ENCODE peak calls at places on chromosomes 11 and 22, in eight cellular contexts. One of them, this sample, is unnamed.

GRCh38 chr11:33325456-33325855 is 68.3 kb downstream of the HIPK3 start:
- DNase-seq in KBM-7: no peak
- DNase-seq in PC-3: no peak
- DNase-seq in stimulated activated CD8-positive, alpha-beta memory T cell treated with anti-CD3 and anti-CD28 coated beads, Interleukin-2, amount 100 ng/mL, for 48 hours: no peak
- DNase-seq in dorsolateral prefrontal cortex: no peak
- DNase-seq in hippocampal formation: no peak
- DNase-seq in cardiac septum: no peak
- DNase-seq in sciatic nerve: no peak
- DNase-seq in this sample: no peak

GRCh38 chr22:27801197-27801615 is 350 bp downstream of the MN1 start:
- DNase-seq in KBM-7: peak
- DNase-seq in PC-3: peak
- DNase-seq in stimulated activated CD8-positive, alpha-beta memory T cell treated with anti-CD3 and anti-CD28 coated beads, Interleukin-2, amount 100 ng/mL, for 48 hours: no peak
- DNase-seq in dorsolateral prefrontal cortex: no peak
- DNase-seq in hippocampal formation: peak
- DNase-seq in cardiac septum: no peak
- DNase-seq in sciatic nerve: no peak
- DNase-seq in this sample: no peak

GRCh38 chr11:46212720-46213119 is 64.7 kb upstream of the CREB3L1 start:
- DNase-seq in KBM-7: no peak
- DNase-seq in PC-3: peak
- DNase-seq in stimulated activated CD8-positive, alpha-beta memory T cell treated with anti-CD3 and anti-CD28 coated beads, Interleukin-2, amount 100 ng/mL, for 48 hours: no peak
- DNase-seq in dorsolateral prefrontal cortex: no peak
- DNase-seq in hippocampal formation: no peak
- DNase-seq in cardiac septum: no peak
- DNase-seq in sciatic nerve: no peak
- DNase-seq in this sample: no peak

GRCh38 chr11:66142370-66143263 is 72.5 kb downstream of the PACS1 start:
- DNase-seq in KBM-7: peak
- DNase-seq in PC-3: peak
- DNase-seq in stimulated activated CD8-positive, alpha-beta memory T cell treated with anti-CD3 and anti-CD28 coated beads, Interleukin-2, amount 100 ng/mL, for 48 hours: no peak
- DNase-seq in dorsolateral prefrontal cortex: no peak
- DNase-seq in hippocampal formation: no peak
- DNase-seq in cardiac septum: no peak
- DNase-seq in sciatic nerve: no peak
- DNase-seq in this sample: no peak

GRCh38 chr11:9616858-9617257 is 43.4 kb downstream of the WEE1 start:
- DNase-seq in KBM-7: no peak
- DNase-seq in PC-3: no peak
- DNase-seq in stimulated activated CD8-positive, alpha-beta memory T cell treated with anti-CD3 and anti-CD28 coated beads, Interleukin-2, amount 100 ng/mL, for 48 hours: no peak
- DNase-seq in dorsolateral prefrontal cortex: no peak
- DNase-seq in hippocampal formation: no peak
- DNase-seq in cardiac septum: no peak
- DNase-seq in sciatic nerve: no peak
- DNase-seq in this sample: no peak

GRCh38 chr11:72418834-72419560 is 15.3 kb downstream of the CLPB start:
- DNase-seq in KBM-7: no peak
- DNase-seq in PC-3: no peak
- DNase-seq in stimulated activated CD8-positive, alpha-beta memory T cell treated with anti-CD3 and anti-CD28 coated beads, Interleukin-2, amount 100 ng/mL, for 48 hours: no peak
- DNase-seq in dorsolateral prefrontal cortex: no peak
- DNase-seq in hippocampal formation: no peak
- DNase-seq in cardiac septum: no peak
- DNase-seq in sciatic nerve: no peak
- DNase-seq in this sample: no peak

GRCh38 chr11:44931466-44931865 is 19.2 kb downstream of the TP53I11 start:
- DNase-seq in KBM-7: no peak
- DNase-seq in PC-3: peak
- DNase-seq in stimulated activated CD8-positive, alpha-beta memory T cell treated with anti-CD3 and anti-CD28 coated beads, Interleukin-2, amount 100 ng/mL, for 48 hours: no peak
- DNase-seq in dorsolateral prefrontal cortex: no peak
- DNase-seq in hippocampal formation: no peak
- DNase-seq in cardiac septum: no peak
- DNase-seq in sciatic nerve: no peak
- DNase-seq in this sample: no peak

GRCh38 chr11:72048718-72049460 is 31.5 kb downstream of the NUMA1 start:
- DNase-seq in KBM-7: no peak
- DNase-seq in PC-3: no peak
- DNase-seq in stimulated activated CD8-positive, alpha-beta memory T cell treated with anti-CD3 and anti-CD28 coated beads, Interleukin-2, amount 100 ng/mL, for 48 hours: no peak
- DNase-seq in dorsolateral prefrontal cortex: no peak
- DNase-seq in hippocampal formation: no peak
- DNase-seq in cardiac septum: no peak
- DNase-seq in sciatic nerve: no peak
- DNase-seq in this sample: no peak

GRCh38 chr11:116529681-116530080 is 243.1 kb downstream of the BUD13 start:
- DNase-seq in KBM-7: no peak
- DNase-seq in PC-3: no peak
- DNase-seq in stimulated activated CD8-positive, alpha-beta memory T cell treated with anti-CD3 and anti-CD28 coated beads, Interleukin-2, amount 100 ng/mL, for 48 hours: no peak
- DNase-seq in dorsolateral prefrontal cortex: no peak
- DNase-seq in hippocampal formation: no peak
- DNase-seq in cardiac septum: no peak
- DNase-seq in sciatic nerve: peak
- DNase-seq in this sample: no peak

GRCh38 chr22:28497188-28497587 is 182.5 kb downstream of the TTC28 start:
- DNase-seq in KBM-7: no peak
- DNase-seq in PC-3: peak
- DNase-seq in stimulated activated CD8-positive, alpha-beta memory T cell treated with anti-CD3 and anti-CD28 coated beads, Interleukin-2, amount 100 ng/mL, for 48 hours: no peak
- DNase-seq in dorsolateral prefrontal cortex: no peak
- DNase-seq in hippocampal formation: no peak
- DNase-seq in cardiac septum: no peak
- DNase-seq in sciatic nerve: no peak
- DNase-seq in this sample: no peak

GRCh38 chr11:16978021-16978370 is 36.2 kb downstream of the PLEKHA7 start:
- DNase-seq in KBM-7: no peak
- DNase-seq in PC-3: no peak
- DNase-seq in stimulated activated CD8-positive, alpha-beta memory T cell treated with anti-CD3 and anti-CD28 coated beads, Interleukin-2, amount 100 ng/mL, for 48 hours: no peak
- DNase-seq in dorsolateral prefrontal cortex: no peak
- DNase-seq in hippocampal formation: no peak
- DNase-seq in cardiac septum: peak
- DNase-seq in sciatic nerve: no peak
- DNase-seq in this sample: no peak

GRCh38 chr22:29503811-29504372 is 23.9 kb downstream of the NEFH start:
- DNase-seq in KBM-7: peak
- DNase-seq in PC-3: peak
- DNase-seq in stimulated activated CD8-positive, alpha-beta memory T cell treated with anti-CD3 and anti-CD28 coated beads, Interleukin-2, amount 100 ng/mL, for 48 hours: no peak
- DNase-seq in dorsolateral prefrontal cortex: no peak
- DNase-seq in hippocampal formation: no peak
- DNase-seq in cardiac septum: no peak
- DNase-seq in sciatic nerve: peak
- DNase-seq in this sample: peak

GRCh38 chr22:43526117-43526655 is 114.4 kb downstream of the MPPED1 start:
- DNase-seq in KBM-7: no peak
- DNase-seq in PC-3: no peak
- DNase-seq in stimulated activated CD8-positive, alpha-beta memory T cell treated with anti-CD3 and anti-CD28 coated beads, Interleukin-2, amount 100 ng/mL, for 48 hours: no peak
- DNase-seq in dorsolateral prefrontal cortex: no peak
- DNase-seq in hippocampal formation: no peak
- DNase-seq in cardiac septum: peak
- DNase-seq in sciatic nerve: peak
- DNase-seq in this sample: no peak

GRCh38 chr11:126305699-126306098 is 1.8 kb downstream of the DCPS start:
- DNase-seq in KBM-7: no peak
- DNase-seq in PC-3: no peak
- DNase-seq in stimulated activated CD8-positive, alpha-beta memory T cell treated with anti-CD3 and anti-CD28 coated beads, Interleukin-2, amount 100 ng/mL, for 48 hours: no peak
- DNase-seq in dorsolateral prefrontal cortex: no peak
- DNase-seq in hippocampal formation: no peak
- DNase-seq in cardiac septum: no peak
- DNase-seq in sciatic nerve: no peak
- DNase-seq in this sample: no peak

GRCh38 chr11:2968501-2968900 is 23.6 kb downstream of the NAP1L4 start:
- DNase-seq in KBM-7: no peak
- DNase-seq in PC-3: no peak
- DNase-seq in stimulated activated CD8-positive, alpha-beta memory T cell treated with anti-CD3 and anti-CD28 coated beads, Interleukin-2, amount 100 ng/mL, for 48 hours: no peak
- DNase-seq in dorsolateral prefrontal cortex: no peak
- DNase-seq in hippocampal formation: no peak
- DNase-seq in cardiac septum: no peak
- DNase-seq in sciatic nerve: no peak
- DNase-seq in this sample: no peak

GRCh38 chr11:64259533-64260067 is 8.3 kb downstream of the PLCB3 start:
- DNase-seq in KBM-7: no peak
- DNase-seq in PC-3: no peak
- DNase-seq in stimulated activated CD8-positive, alpha-beta memory T cell treated with anti-CD3 and anti-CD28 coated beads, Interleukin-2, amount 100 ng/mL, for 48 hours: no peak
- DNase-seq in dorsolateral prefrontal cortex: no peak
- DNase-seq in hippocampal formation: no peak
- DNase-seq in cardiac septum: no peak
- DNase-seq in sciatic nerve: no peak
- DNase-seq in this sample: no peak

GRCh38 chr22:17257091-17257490 is 37.9 kb upstream of the ADA2 start:
- DNase-seq in KBM-7: no peak
- DNase-seq in PC-3: no peak
- DNase-seq in stimulated activated CD8-positive, alpha-beta memory T cell treated with anti-CD3 and anti-CD28 coated beads, Interleukin-2, amount 100 ng/mL, for 48 hours: no peak
- DNase-seq in dorsolateral prefrontal cortex: no peak
- DNase-seq in hippocampal formation: no peak
- DNase-seq in cardiac septum: no peak
- DNase-seq in sciatic nerve: no peak
- DNase-seq in this sample: no peak

GRCh38 chr22:37633693-37634504 is 5.6 kb upstream of the SH3BP1 start:
- DNase-seq in KBM-7: peak
- DNase-seq in PC-3: no peak
- DNase-seq in stimulated activated CD8-positive, alpha-beta memory T cell treated with anti-CD3 and anti-CD28 coated beads, Interleukin-2, amount 100 ng/mL, for 48 hours: peak
- DNase-seq in dorsolateral prefrontal cortex: peak
- DNase-seq in hippocampal formation: peak
- DNase-seq in cardiac septum: peak
- DNase-seq in sciatic nerve: peak
- DNase-seq in this sample: peak

GRCh38 chr22:41699264-41700104 is at the start of gene MEI1:
- DNase-seq in KBM-7: no peak
- DNase-seq in PC-3: no peak
- DNase-seq in stimulated activated CD8-positive, alpha-beta memory T cell treated with anti-CD3 and anti-CD28 coated beads, Interleukin-2, amount 100 ng/mL, for 48 hours: peak
- DNase-seq in dorsolateral prefrontal cortex: peak
- DNase-seq in hippocampal formation: peak
- DNase-seq in cardiac septum: peak
- DNase-seq in sciatic nerve: peak
- DNase-seq in this sample: peak

GRCh38 chr22:44033689-44034088 is 9.6 kb downstream of the PARVB start:
- DNase-seq in KBM-7: no peak
- DNase-seq in PC-3: no peak
- DNase-seq in stimulated activated CD8-positive, alpha-beta memory T cell treated with anti-CD3 and anti-CD28 coated beads, Interleukin-2, amount 100 ng/mL, for 48 hours: no peak
- DNase-seq in dorsolateral prefrontal cortex: no peak
- DNase-seq in hippocampal formation: no peak
- DNase-seq in cardiac septum: no peak
- DNase-seq in sciatic nerve: no peak
- DNase-seq in this sample: no peak

GRCh38 chr11:95432714-95433503 is 201.9 kb upstream of the SESN3 start:
- DNase-seq in KBM-7: no peak
- DNase-seq in PC-3: no peak
- DNase-seq in stimulated activated CD8-positive, alpha-beta memory T cell treated with anti-CD3 and anti-CD28 coated beads, Interleukin-2, amount 100 ng/mL, for 48 hours: no peak
- DNase-seq in dorsolateral prefrontal cortex: no peak
- DNase-seq in hippocampal formation: no peak
- DNase-seq in cardiac septum: no peak
- DNase-seq in sciatic nerve: no peak
- DNase-seq in this sample: no peak

GRCh38 chr22:25182131-25183110 is 17.2 kb upstream of the CRYBB3 start:
- DNase-seq in KBM-7: no peak
- DNase-seq in PC-3: no peak
- DNase-seq in stimulated activated CD8-positive, alpha-beta memory T cell treated with anti-CD3 and anti-CD28 coated beads, Interleukin-2, amount 100 ng/mL, for 48 hours: no peak
- DNase-seq in dorsolateral prefrontal cortex: no peak
- DNase-seq in hippocampal formation: no peak
- DNase-seq in cardiac septum: no peak
- DNase-seq in sciatic nerve: no peak
- DNase-seq in this sample: no peak

GRCh38 chr11:58524232-58525036 is 16.5 kb upstream of the OR5B21 start:
- DNase-seq in KBM-7: peak
- DNase-seq in PC-3: peak
- DNase-seq in stimulated activated CD8-positive, alpha-beta memory T cell treated with anti-CD3 and anti-CD28 coated beads, Interleukin-2, amount 100 ng/mL, for 48 hours: no peak
- DNase-seq in dorsolateral prefrontal cortex: no peak
- DNase-seq in hippocampal formation: peak
- DNase-seq in cardiac septum: no peak
- DNase-seq in sciatic nerve: peak
- DNase-seq in this sample: peak

GRCh38 chr11:2768471-2769408 is 68.9 kb upstream of the KCNQ1OT1 start:
- DNase-seq in KBM-7: no peak
- DNase-seq in PC-3: peak
- DNase-seq in stimulated activated CD8-positive, alpha-beta memory T cell treated with anti-CD3 and anti-CD28 coated beads, Interleukin-2, amount 100 ng/mL, for 48 hours: peak
- DNase-seq in dorsolateral prefrontal cortex: peak
- DNase-seq in hippocampal formation: no peak
- DNase-seq in cardiac septum: peak
- DNase-seq in sciatic nerve: peak
- DNase-seq in this sample: no peak

GRCh38 chr11:68077617-68078592 is 39.1 kb downstream of the TCIRG1 start:
- DNase-seq in KBM-7: no peak
- DNase-seq in PC-3: no peak
- DNase-seq in stimulated activated CD8-positive, alpha-beta memory T cell treated with anti-CD3 and anti-CD28 coated beads, Interleukin-2, amount 100 ng/mL, for 48 hours: no peak
- DNase-seq in dorsolateral prefrontal cortex: no peak
- DNase-seq in hippocampal formation: no peak
- DNase-seq in cardiac septum: no peak
- DNase-seq in sciatic nerve: no peak
- DNase-seq in this sample: no peak

GRCh38 chr22:31289335-31289734 is 3.0 kb downstream of the PIK3IP1 start:
- DNase-seq in KBM-7: no peak
- DNase-seq in PC-3: no peak
- DNase-seq in stimulated activated CD8-positive, alpha-beta memory T cell treated with anti-CD3 and anti-CD28 coated beads, Interleukin-2, amount 100 ng/mL, for 48 hours: no peak
- DNase-seq in dorsolateral prefrontal cortex: no peak
- DNase-seq in hippocampal formation: no peak
- DNase-seq in cardiac septum: peak
- DNase-seq in sciatic nerve: no peak
- DNase-seq in this sample: no peak

GRCh38 chr22:20248461-20248959 is 19.6 kb downstream of the RTN4R start:
- DNase-seq in KBM-7: no peak
- DNase-seq in PC-3: no peak
- DNase-seq in stimulated activated CD8-positive, alpha-beta memory T cell treated with anti-CD3 and anti-CD28 coated beads, Interleukin-2, amount 100 ng/mL, for 48 hours: no peak
- DNase-seq in dorsolateral prefrontal cortex: no peak
- DNase-seq in hippocampal formation: no peak
- DNase-seq in cardiac septum: no peak
- DNase-seq in sciatic nerve: no peak
- DNase-seq in this sample: no peak

GRCh38 chr11:8056810-8057463 is 24.1 kb upstream of the TUB start:
- DNase-seq in KBM-7: no peak
- DNase-seq in PC-3: no peak
- DNase-seq in stimulated activated CD8-positive, alpha-beta memory T cell treated with anti-CD3 and anti-CD28 coated beads, Interleukin-2, amount 100 ng/mL, for 48 hours: no peak
- DNase-seq in dorsolateral prefrontal cortex: no peak
- DNase-seq in hippocampal formation: no peak
- DNase-seq in cardiac septum: no peak
- DNase-seq in sciatic nerve: no peak
- DNase-seq in this sample: peak

GRCh38 chr11:73203790-73204189 is 14.3 kb upstream of the P2RY2 start:
- DNase-seq in KBM-7: no peak
- DNase-seq in PC-3: no peak
- DNase-seq in stimulated activated CD8-positive, alpha-beta memory T cell treated with anti-CD3 and anti-CD28 coated beads, Interleukin-2, amount 100 ng/mL, for 48 hours: no peak
- DNase-seq in dorsolateral prefrontal cortex: no peak
- DNase-seq in hippocampal formation: no peak
- DNase-seq in cardiac septum: no peak
- DNase-seq in sciatic nerve: peak
- DNase-seq in this sample: peak

GRCh38 chr22:48442663-48443062 is 1385.0 kb downstream of the BRD1 start:
- DNase-seq in KBM-7: no peak
- DNase-seq in PC-3: no peak
- DNase-seq in stimulated activated CD8-positive, alpha-beta memory T cell treated with anti-CD3 and anti-CD28 coated beads, Interleukin-2, amount 100 ng/mL, for 48 hours: no peak
- DNase-seq in dorsolateral prefrontal cortex: no peak
- DNase-seq in hippocampal formation: no peak
- DNase-seq in cardiac septum: no peak
- DNase-seq in sciatic nerve: no peak
- DNase-seq in this sample: no peak

GRCh38 chr11:63620928-63621539 is 6.8 kb upstream of the PLAAT3 start:
- DNase-seq in KBM-7: no peak
- DNase-seq in PC-3: no peak
- DNase-seq in stimulated activated CD8-positive, alpha-beta memory T cell treated with anti-CD3 and anti-CD28 coated beads, Interleukin-2, amount 100 ng/mL, for 48 hours: no peak
- DNase-seq in dorsolateral prefrontal cortex: no peak
- DNase-seq in hippocampal formation: no peak
- DNase-seq in cardiac septum: no peak
- DNase-seq in sciatic nerve: no peak
- DNase-seq in this sample: no peak

GRCh38 chr11:101840720-101841119 is 74.1 kb upstream of the CEP126 start:
- DNase-seq in KBM-7: no peak
- DNase-seq in PC-3: no peak
- DNase-seq in stimulated activated CD8-positive, alpha-beta memory T cell treated with anti-CD3 and anti-CD28 coated beads, Interleukin-2, amount 100 ng/mL, for 48 hours: no peak
- DNase-seq in dorsolateral prefrontal cortex: no peak
- DNase-seq in hippocampal formation: no peak
- DNase-seq in cardiac septum: no peak
- DNase-seq in sciatic nerve: no peak
- DNase-seq in this sample: no peak

GRCh38 chr11:29272019-29272654 is 744.7 kb downstream of the KCNA4 start:
- DNase-seq in KBM-7: no peak
- DNase-seq in PC-3: peak
- DNase-seq in stimulated activated CD8-positive, alpha-beta memory T cell treated with anti-CD3 and anti-CD28 coated beads, Interleukin-2, amount 100 ng/mL, for 48 hours: no peak
- DNase-seq in dorsolateral prefrontal cortex: no peak
- DNase-seq in hippocampal formation: no peak
- DNase-seq in cardiac septum: no peak
- DNase-seq in sciatic nerve: no peak
- DNase-seq in this sample: no peak

GRCh38 chr11:30314625-30315024 is 8.3 kb upstream of the ARL14EP start:
- DNase-seq in KBM-7: no peak
- DNase-seq in PC-3: peak
- DNase-seq in stimulated activated CD8-positive, alpha-beta memory T cell treated with anti-CD3 and anti-CD28 coated beads, Interleukin-2, amount 100 ng/mL, for 48 hours: no peak
- DNase-seq in dorsolateral prefrontal cortex: no peak
- DNase-seq in hippocampal formation: no peak
- DNase-seq in cardiac septum: no peak
- DNase-seq in sciatic nerve: no peak
- DNase-seq in this sample: no peak